ENCODE peak calls at places on chromosomes 12 and 14, in four cellular contexts. H is RPMI8226, P is left cardiac atrium, Q is ACHN. X is an unnamed sample.

GRCh38 chr12:109418848-109419474 is 58.1 kb downstream of the KCTD10 start:
- DNase-seq in Q (no peak), H (no peak), P (no peak), X (no peak)

GRCh38 chr14:50814161-50814560 is 16.8 kb downstream of the NIN start:
- DNase-seq in P (no peak), Q (no peak), H (no peak), X (no peak)

GRCh38 chr12:102933168-102933567 is 16.1 kb upstream of the PAH start:
- DNase-seq in Q (no peak), P (no peak), H (no peak), X (no peak)

GRCh38 chr12:89980236-89980635 is 271.6 kb upstream of the ATP2B1 start:
- DNase-seq in H (no peak), P (no peak), Q (no peak), X (no peak)

GRCh38 chr12:15580431-15580830 is 208.8 kb downstream of the EPS8 start:
- DNase-seq in H (no peak), P (no peak), Q (no peak), X (no peak)

GRCh38 chr12:37547611-37548010 is 769.0 kb upstream of the ALG10B start:
- DNase-seq in P (no peak), Q (no peak), H (peak; percentile 22), X (no peak)

GRCh38 chr14:78075610-78076277 is 94.4 kb upstream of the NRXN3 start:
- DNase-seq in Q (no peak), H (no peak), P (no peak), X (no peak)

GRCh38 chr12:112584266-112584722 is 165.5 kb downstream of the PTPN11 start:
- DNase-seq in P (no peak), Q (no peak), H (peak; percentile 58), X (peak; percentile 9)

GRCh38 chr14:69682607-69683263 is 71.3 kb downstream of the SUSD6 start:
- DNase-seq in P (no peak), Q (no peak), H (peak; percentile 25), X (no peak)

GRCh38 chr14:99862111-99862510 is 68.9 kb downstream of the EML1 start:
- DNase-seq in P (no peak), Q (no peak), H (no peak), X (no peak)

GRCh38 chr12:28802706-28803438 is 346.2 kb upstream of the FAR2 start:
- DNase-seq in P (no peak), Q (no peak), H (no peak), X (no peak)

GRCh38 chr12:90499793-90500192 is 455.2 kb downstream of the CCER1 start:
- DNase-seq in H (no peak), Q (no peak), P (no peak), X (no peak)